ENCODE peak calls at places on chromosomes 12 and 14, in eight cellular contexts. B is SK-N-SH, M is endodermal cell, G is HepG2, P is GM23248, U is H1, H is MM.1S, L is IMR-90. V is an unnamed sample.

GRCh38 chr12:128623748-128624147 is 200.0 kb downstream of the SLC15A4 start:
- DNase-seq in B (no peak), H (no peak), L (no peak), U (no peak), G (no peak), M (no peak), P (no peak), V (no peak)

GRCh38 chr14:93099187-93099586 is 16.5 kb downstream of the ITPK1 start:
- DNase-seq in U (no peak), P (no peak), M (no peak), G (no peak), H (no peak), L (no peak), B (no peak), V (no peak)

GRCh38 chr12:106135075-106135474 is 3.7 kb downstream of the NUAK1 start:
- DNase-seq in B (no peak), U (no peak), G (no peak), H (no peak), M (peak), L (peak), P (no peak), V (no peak)

GRCh38 chr12:7431993-7432685 is 11.8 kb downstream of the CD163L1 start:
- DNase-seq in P (peak), G (no peak), H (no peak), L (peak), B (no peak), U (no peak), M (no peak), V (no peak)

GRCh38 chr14:51824191-51824590 is 36.2 kb upstream of the GNG2 start:
- DNase-seq in U (no peak), B (no peak), H (no peak), L (no peak), G (no peak), M (no peak), P (no peak), V (no peak)

GRCh38 chr14:34665785-34666425 is 36.0 kb upstream of the SNX6 start:
- DNase-seq in G (no peak), L (peak), M (no peak), H (peak), U (no peak), P (peak), B (no peak), V (no peak)

GRCh38 chr12:96257550-96258392 is 63.6 kb downstream of the ELK3 start:
- DNase-seq in B (no peak), U (no peak), M (peak), P (peak), G (peak), H (no peak), L (peak), V (no peak)

GRCh38 chr12:47080725-47081502 is 1.2 kb upstream of the AMIGO2 start:
- DNase-seq in P (peak), G (no peak), H (no peak), B (no peak), U (no peak), M (peak), L (peak), V (no peak)

GRCh38 chr12:131860472-131861260 is 32.5 kb downstream of the MMP17 start:
- DNase-seq in H (no peak), G (peak), B (peak), L (peak), M (peak), U (no peak), P (peak), V (no peak)

GRCh38 chr12:64352181-64352580 is 38.4 kb downstream of the C12orf56 start:
- DNase-seq in P (no peak), M (peak), L (no peak), H (no peak), U (no peak), G (no peak), B (no peak), V (no peak)

GRCh38 chr12:72790273-72790672 is 518.1 kb downstream of the TRHDE start:
- DNase-seq in L (no peak), G (no peak), H (no peak), M (no peak), B (no peak), U (no peak), P (peak), V (no peak)

GRCh38 chr12:74337951-74338350 is 199.7 kb upstream of the ATXN7L3B start:
- DNase-seq in G (peak), P (peak), L (peak), H (no peak), B (no peak), M (no peak), U (no peak), V (peak)

GRCh38 chr12:27190761-27191160 is 53.3 kb upstream of the STK38L start:
- DNase-seq in L (peak), B (no peak), H (no peak), G (no peak), P (peak), M (no peak), U (no peak), V (no peak)

GRCh38 chr12:47770086-47770726 is 2.8 kb upstream of the SLC48A1 start:
- DNase-seq in G (peak), P (peak), B (no peak), M (no peak), H (no peak), U (no peak), L (peak), V (no peak)

GRCh38 chr12:113396828-113397496 is 6.7 kb downstream of the SDS start:
- DNase-seq in M (no peak), U (no peak), B (peak), L (no peak), H (no peak), P (no peak), G (no peak), V (no peak)

GRCh38 chr12:49227701-49228100 is 37.2 kb upstream of the TUBA1C start:
- DNase-seq in H (no peak), B (no peak), M (no peak), L (no peak), G (no peak), P (no peak), U (no peak), V (no peak)

GRCh38 chr14:99460793-99461192 is 19.9 kb downstream of the SETD3 start:
- DNase-seq in B (no peak), U (no peak), L (no peak), G (no peak), H (no peak), P (peak), M (peak), V (peak)

GRCh38 chr12:112870267-112870980 is 36.3 kb upstream of the OAS1 start:
- DNase-seq in U (no peak), P (no peak), G (no peak), M (no peak), H (no peak), B (no peak), L (no peak), V (no peak)

GRCh38 chr12:46219892-46220655 is 48.8 kb downstream of the SLC38A1 start:
- DNase-seq in H (no peak), M (no peak), G (peak), P (peak), B (no peak), L (peak), U (no peak), V (no peak)

GRCh38 chr12:49588281-49588680 is 17.2 kb downstream of the FAM186B start:
- DNase-seq in U (no peak), H (no peak), M (no peak), L (no peak), B (no peak), P (no peak), G (no peak), V (no peak)

GRCh38 chr14:44783899-44784298 is 177.8 kb downstream of the KLHL28 start:
- DNase-seq in M (no peak), G (no peak), L (no peak), H (no peak), P (no peak), U (no peak), B (no peak), V (no peak)

GRCh38 chr12:56029166-56029519 is 8.3 kb downstream of the IKZF4 start:
- DNase-seq in M (no peak), H (no peak), P (peak), G (no peak), B (no peak), L (peak), U (no peak), V (no peak)

GRCh38 chr12:113170926-113171325 is 14.4 kb downstream of the DDX54 start:
- DNase-seq in M (no peak), G (no peak), L (no peak), P (no peak), H (no peak), B (no peak), U (no peak), V (no peak)

GRCh38 chr12:130636370-130636769 is 79.7 kb downstream of the RIMBP2 start:
- DNase-seq in U (no peak), P (no peak), H (no peak), L (no peak), G (no peak), M (no peak), B (no peak), V (no peak)

GRCh38 chr14:105159344-105159743 is 9.2 kb downstream of the JAG2 start:
- DNase-seq in G (no peak), L (no peak), P (no peak), H (no peak), B (no peak), M (no peak), U (no peak), V (no peak)

GRCh38 chr12:92105676-92106075 is 40.0 kb downstream of the BTG1 start:
- DNase-seq in G (no peak), H (no peak), B (no peak), L (no peak), U (no peak), P (no peak), M (no peak), V (no peak)

GRCh38 chr12:62720661-62721330 is 214.2 kb downstream of the PPM1H start:
- DNase-seq in L (peak), B (no peak), M (no peak), H (no peak), G (no peak), P (peak), U (no peak), V (no peak)

GRCh38 chr12:41967668-41968649 is 176.7 kb downstream of the GXYLT1 start:
- DNase-seq in P (no peak), B (peak), G (no peak), H (no peak), L (no peak), U (peak), M (peak), V (no peak)

DNA sequence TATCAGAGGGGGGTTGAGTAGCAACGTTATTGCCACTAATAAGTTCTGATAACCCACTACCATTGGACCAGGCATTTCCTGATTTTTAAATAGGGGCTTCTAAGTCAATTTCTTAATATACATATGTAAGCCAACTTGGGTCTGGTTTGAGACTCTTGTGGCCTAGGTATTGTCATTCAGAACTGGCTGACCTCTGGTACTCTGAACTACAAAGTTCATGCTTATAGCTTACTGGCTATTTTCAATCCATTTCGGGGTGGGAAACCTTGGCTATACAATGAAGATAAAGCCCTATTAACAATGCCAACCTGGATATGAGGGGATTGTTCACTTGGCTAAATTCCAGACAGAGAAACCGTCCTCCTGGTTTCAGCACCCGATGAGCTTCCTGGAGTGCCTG is 8.7 kb downstream of the DYNLL1 start:
- DNase-seq in P (no peak), H (no peak), G (no peak), U (no peak), B (no peak), L (no peak), M (no peak), V (no peak)
- H3K9ac ChIP-seq in P (no peak), H (no peak), G (no peak), U (no peak), B (no peak), L (no peak), M (no peak), V (no peak)

GRCh38 chr12:103960567-103961227 is 5.0 kb upstream of the TDG start:
- DNase-seq in G (no peak), U (no peak), M (no peak), L (no peak), P (no peak), B (no peak), H (no peak), V (no peak)
- H3K9ac ChIP-seq in G (no peak), U (no peak), M (no peak), L (no peak), P (no peak), B (no peak), H (no peak), V (no peak)

DNA sequence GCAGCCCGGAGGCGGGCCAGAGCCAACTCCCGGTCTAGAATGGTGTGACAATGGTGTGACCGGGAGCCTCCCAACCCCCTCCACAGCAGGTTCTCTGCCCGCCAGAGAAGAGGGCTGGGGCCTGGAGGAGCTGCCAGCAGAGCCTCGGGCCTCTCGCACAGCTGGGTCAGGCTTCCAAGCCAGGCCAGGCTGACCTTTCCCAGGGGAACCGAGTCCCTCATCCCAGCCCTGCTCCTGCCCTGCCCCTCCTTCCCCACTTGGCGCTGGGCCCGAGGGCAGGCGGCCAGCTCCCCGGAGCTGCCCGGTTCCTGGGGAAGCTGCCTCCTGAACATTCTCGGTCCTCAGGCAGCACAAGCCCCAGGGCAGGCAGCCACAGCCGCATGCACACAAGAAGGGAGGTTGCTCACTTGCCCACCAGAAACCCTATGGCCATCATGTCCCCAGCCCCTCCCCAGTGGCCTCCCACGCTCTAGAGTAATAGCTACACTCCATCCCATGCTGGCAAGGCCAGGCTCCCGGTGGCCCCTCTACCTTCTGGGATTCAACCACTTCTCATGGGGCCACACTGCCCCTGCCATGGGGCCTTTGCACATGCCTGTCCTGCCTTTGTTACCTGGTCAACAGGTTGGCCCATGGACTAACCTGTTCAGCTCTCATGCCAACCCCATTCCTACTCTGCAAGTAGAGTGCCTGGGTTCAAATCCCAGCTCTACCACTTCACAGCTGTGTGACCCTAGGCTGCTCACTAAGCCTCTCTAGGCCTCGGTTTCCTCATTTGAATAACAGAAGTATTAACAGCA is 98.3 kb downstream of the RFLNA start:
- DNase-seq in P (peak), L (peak), G (no peak), U (no peak), M (peak), B (peak), H (no peak), V (no peak)
- H3K9ac ChIP-seq in P (peak), L (peak), G (no peak), U (no peak), M (no peak), B (peak), H (no peak), V (no peak)

GRCh38 chr14:24954037-24954696 is 95.8 kb downstream of the STXBP6 start:
- DNase-seq in U (no peak), G (no peak), B (no peak), M (no peak), L (no peak), H (no peak), P (no peak), V (no peak)

GRCh38 chr14:24956104-24956503 is 93.8 kb downstream of the STXBP6 start:
- DNase-seq in U (no peak), M (no peak), B (no peak), G (no peak), P (no peak), L (no peak), H (no peak), V (no peak)

GRCh38 chr14:24954697-24955037 is 95.3 kb downstream of the STXBP6 start:
- DNase-seq in M (no peak), L (no peak), G (no peak), H (no peak), P (no peak), U (no peak), B (no peak), V (no peak)

GRCh38 chr14:24948261-24948847 is 101.6 kb downstream of the STXBP6 start:
- DNase-seq in B (no peak), P (no peak), L (no peak), G (no peak), M (peak), H (no peak), U (no peak), V (no peak)

DNA sequence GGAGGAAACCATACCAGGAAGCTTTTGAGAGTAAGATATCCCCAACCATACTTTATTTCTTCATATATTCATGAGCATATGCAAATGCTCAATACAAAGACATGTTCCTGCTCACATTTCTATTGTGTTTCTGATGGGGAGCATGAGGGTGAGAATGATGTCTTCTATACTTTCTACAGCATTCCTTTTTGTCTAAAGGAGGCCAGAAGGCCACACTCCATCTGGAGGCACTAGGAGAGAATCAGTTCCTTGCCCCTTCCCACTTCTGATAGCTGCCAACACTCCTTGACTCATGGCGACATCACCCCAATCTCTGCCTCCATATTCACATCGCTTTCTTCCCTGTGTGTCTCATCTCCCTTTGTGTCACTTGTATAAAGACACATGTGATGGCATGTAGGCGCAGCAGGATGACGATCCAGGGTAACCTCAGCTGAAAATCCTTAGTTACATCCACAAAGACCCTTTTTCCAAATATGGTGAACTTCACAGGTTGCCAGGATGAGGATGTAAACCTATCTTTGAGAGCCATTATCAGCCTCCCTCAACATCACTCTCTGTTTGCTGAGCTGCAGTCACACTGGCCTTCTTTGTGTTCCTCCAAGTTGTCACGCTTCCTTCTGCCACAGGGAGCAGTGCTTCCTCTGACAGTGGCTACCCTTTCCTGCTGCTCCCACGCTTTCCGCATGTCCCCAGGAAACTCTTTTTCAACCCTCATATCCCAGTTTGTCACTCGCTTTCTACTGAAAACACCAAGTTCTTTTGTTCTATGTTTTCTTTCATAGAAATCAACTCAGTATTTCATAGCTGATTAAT is 96.9 kb downstream of the STXBP6 start:
- DNase-seq in P (no peak), B (peak), L (peak), U (no peak), G (peak), M (peak), H (no peak), V (no peak)
- H3K9ac ChIP-seq in P (no peak), B (no peak), L (no peak), U (no peak), G (no peak), M (no peak), H (no peak), V (no peak)

GRCh38 chr14:90273532-90273931 is 17.2 kb downstream of the PSMC1 start:
- DNase-seq in M (no peak), P (peak), U (no peak), B (no peak), H (no peak), G (no peak), L (no peak), V (no peak)
- H3K9ac ChIP-seq in M (no peak), P (no peak), U (no peak), B (no peak), H (no peak), G (no peak), L (no peak), V (no peak)

GRCh38 chr14:32896979-32897723 is 41.5 kb upstream of the NPAS3 start:
- DNase-seq in P (peak), B (no peak), L (peak), U (no peak), M (no peak), H (peak), G (peak), V (no peak)
- H3K9ac ChIP-seq in P (peak), B (peak), L (no peak), U (no peak), M (no peak), H (peak), G (peak), V (no peak)

GRCh38 chr14:100641274-100641860 is 54.1 kb upstream of the BEGAIN start:
- DNase-seq in M (no peak), U (no peak), P (peak), L (no peak), B (peak), H (no peak), G (no peak), V (no peak)

GRCh38 chr14:100645986-100646314 is 58.7 kb upstream of the BEGAIN start:
- DNase-seq in M (no peak), L (no peak), P (no peak), B (no peak), G (no peak), H (no peak), U (no peak), V (no peak)

GRCh38 chr14:100644784-100645183 is 57.6 kb upstream of the BEGAIN start:
- DNase-seq in L (no peak), B (no peak), G (no peak), P (no peak), U (no peak), M (no peak), H (no peak), V (no peak)

GRCh38 chr14:100645200-100645985 is 58.2 kb upstream of the BEGAIN start:
- DNase-seq in B (peak), H (peak), P (peak), M (peak), G (peak), L (peak), U (peak), V (peak)

GRCh38 chr14:100644383-100644782 is 57.2 kb upstream of the BEGAIN start:
- DNase-seq in P (no peak), B (peak), M (no peak), H (no peak), L (no peak), G (no peak), U (no peak), V (no peak)
- H3K9ac ChIP-seq in P (no peak), B (no peak), M (no peak), H (no peak), L (no peak), G (no peak), U (no peak), V (no peak)

GRCh38 chr14:103122578-103123127 is 608 bp upstream of the TNFAIP2 start:
- DNase-seq in U (no peak), G (no peak), L (no peak), H (no peak), P (peak), M (peak), B (peak), V (no peak)
- H3K9ac ChIP-seq in U (no peak), G (no peak), L (no peak), H (no peak), P (peak), M (no peak), B (peak), V (no peak)